ENCODE peak calls at places on chromosomes 7 and 10, in eight cellular contexts. E is IMR-90, H is transverse colon, S is adrenal gland, Z is HCT116, K is sigmoid colon, Q is heart left ventricle, G is A549. N is an unnamed sample. For H3K4me1, the result is how much of the 10 kb centered on the place peaks cover.

GRCh38 chr7:100911484-100911883 is 15.8 kb upstream of the ACHE start:
- DNase-seq in G (no peak), Q (no peak), S (no peak), H (peak), K (no peak), Z (no peak), E (no peak), N (no peak)

GRCh38 chr7:29046978-29047377 is 88.8 kb upstream of the TRIL start:
- DNase-seq in E (no peak), H (no peak), G (no peak), S (no peak), K (no peak), Z (no peak), Q (no peak), N (no peak)

GRCh38 chr10:86350897-86351296 is 15.7 kb downstream of the GRID1 start:
- DNase-seq in K (no peak), S (no peak), E (no peak), Z (no peak), H (no peak), Q (no peak), G (no peak), N (no peak)

GRCh38 chr10:124650820-124651401 is 93.3 kb downstream of the FAM53B start:
- DNase-seq in S (no peak), E (no peak), Q (no peak), G (no peak), K (no peak), Z (no peak), H (no peak), N (no peak)

GRCh38 chr7:124879103-124879502 is 50.5 kb downstream of the POT1 start:
- DNase-seq in S (no peak), K (no peak), Q (no peak), Z (no peak), E (no peak), G (no peak), H (no peak), N (no peak)

GRCh38 chr7:108104324-108104723 is 25.8 kb downstream of the LAMB4 start:
- DNase-seq in H (no peak), Z (no peak), Q (peak), S (no peak), G (no peak), K (no peak), E (no peak), N (peak)

GRCh38 chr10:132397036-132397541 is at the start of gene PWWP2B:
- DNase-seq in G (no peak), K (peak), Z (no peak), H (peak), Q (peak), S (peak), E (peak), N (no peak)

GRCh38 chr10:29322918-29323317 is 34.0 kb downstream of the LYZL1 start:
- DNase-seq in S (no peak), G (no peak), E (no peak), Z (no peak), Q (peak), H (no peak), K (no peak), N (no peak)

GRCh38 chr7:43729214-43729923 is at the start of gene COA1:
- DNase-seq in H (peak), G (peak), E (peak), K (peak), S (peak), Z (peak), Q (peak), N (peak)
- TF ChIP-seq POLR2A in H (peak), G (peak), E (peak), K (peak), S (no peak), Z (peak), Q (no peak), N (no peak)

DNA sequence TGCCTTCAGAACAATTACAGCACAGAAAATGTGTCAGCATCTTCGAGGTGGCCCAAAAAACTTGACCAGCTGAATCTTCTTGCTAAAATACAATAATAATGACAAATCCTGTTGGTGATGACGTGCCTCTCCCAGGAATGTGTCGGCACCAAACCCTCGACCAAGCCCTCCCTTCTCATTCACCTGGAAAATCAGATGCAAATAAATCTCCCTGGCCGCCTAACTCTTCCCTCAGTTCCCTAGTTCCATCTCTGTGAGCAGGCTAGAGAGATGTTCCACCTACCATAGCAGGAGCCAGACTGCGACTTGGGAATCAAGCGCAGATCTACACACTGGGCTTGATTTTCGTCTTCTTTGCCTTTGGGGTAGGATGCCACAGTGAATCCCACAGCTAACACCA is 4.1 kb downstream of the PRSS1 start:
- DNase-seq in S (no peak), H (no peak), E (no peak), Q (no peak), K (no peak), Z (no peak), G (no peak), N (peak)
- H3K4me1 ChIP-seq in S (under half), H (under half), E (under half), Q (under half), K (under half), Z (under half), G (under half), N (under half)

GRCh38 chr10:47188156-47188555 is 111.8 kb upstream of the GDF10 start:
- DNase-seq in Z (no peak), Q (no peak), E (no peak), H (no peak), K (no peak), S (no peak), G (no peak), N (no peak)

GRCh38 chr10:47187592-47187991 is 112.4 kb upstream of the GDF10 start:
- DNase-seq in H (no peak), Q (no peak), S (no peak), G (no peak), E (no peak), K (no peak), Z (no peak), N (peak)

GRCh38 chr10:47190301-47190700 is 109.7 kb upstream of the GDF10 start:
- DNase-seq in G (no peak), Z (no peak), Q (no peak), K (no peak), S (no peak), H (no peak), E (no peak), N (no peak)

GRCh38 chr10:47190802-47191450 is 109.1 kb upstream of the GDF10 start:
- DNase-seq in S (no peak), Q (no peak), K (no peak), Z (no peak), H (no peak), E (no peak), G (no peak), N (no peak)

DNA sequence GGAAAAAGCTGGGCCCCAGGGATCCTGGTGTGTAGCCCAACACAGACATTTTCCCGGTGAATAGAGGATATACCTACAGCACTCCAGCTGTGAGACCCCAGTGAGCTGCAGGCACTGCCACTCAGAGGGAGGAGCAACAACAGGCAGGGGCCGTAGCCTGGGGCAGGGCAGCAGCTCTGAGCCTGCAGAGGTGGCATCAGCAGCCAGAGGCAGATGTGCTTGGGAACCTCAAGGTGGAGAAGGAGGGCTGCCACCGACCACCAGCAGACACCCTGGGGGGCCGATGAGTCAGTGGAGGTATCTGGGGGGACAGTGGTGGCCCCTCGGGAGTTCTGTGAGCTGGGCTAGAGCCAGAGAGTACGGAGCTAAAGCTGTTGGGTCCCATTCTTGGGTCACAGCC is 110.2 kb upstream of the GDF10 start:
- DNase-seq in K (no peak), S (no peak), H (no peak), G (no peak), E (no peak), Z (no peak), Q (no peak), N (peak)
- H3K4me3 ChIP-seq in K (no peak), S (no peak), H (no peak), G (no peak), E (no peak), Z (no peak), Q (no peak), N (no peak)

GRCh38 chr10:96513686-96514551 is at the start of gene TLL2:
- DNase-seq in G (peak), H (peak), Q (peak), Z (peak), K (peak), S (peak), E (peak), N (peak)
- TF ChIP-seq POLR2A in G (peak), H (peak), Q (no peak), Z (no peak), K (no peak), S (no peak), E (no peak), N (no peak)

GRCh38 chr7:133819695-133820094 is 307.4 kb upstream of the LRGUK start:
- DNase-seq in E (no peak), S (no peak), K (no peak), G (no peak), H (no peak), Z (no peak), Q (no peak), N (no peak)
- H3K4me1 ChIP-seq in E (under half), S (under half), K (under half), G (under half), H (under half), Z (under half), Q (under half), N (under half)

N was measured in esophagus muscularis mucosa.